ENCODE peak calls at places on chromosomes 12 and 14, in eight cellular contexts. W is ovary, X is GM10248, M is choroid plexus epithelial cell, P is astrocyte of the cerebellum, J is pancreas, T is prostate gland, E is fibroblast of the aortic adventitia. A is an unnamed sample.

GRCh38 chr14:31969841-31970240 is 107.3 kb upstream of the ARHGAP5 start:
- DNase-seq in W (no peak), P (no peak), X (no peak), T (no peak), E (no peak), M (no peak), J (no peak), A (no peak)

GRCh38 chr14:47674148-47674545 is 1.3 kb downstream of the MDGA2 start:
- DNase-seq in W (no peak), P (no peak), X (peak), T (no peak), J (no peak), M (peak), E (no peak), A (no peak)

GRCh38 chr12:49776413-49776812 is 35.1 kb downstream of the TMBIM6 start:
- DNase-seq in P (peak), T (peak), J (peak), W (peak), X (peak), E (peak), M (peak), A (peak)

GRCh38 chr12:10543499-10543898 is 37.8 kb downstream of the EIF2S3B start:
- DNase-seq in W (no peak), M (no peak), J (no peak), T (no peak), E (no peak), P (no peak), X (no peak), A (no peak)

GRCh38 chr14:106286697-106287290 is 760.4 kb downstream of the TMEM121 start:
- DNase-seq in M (no peak), X (peak), W (no peak), P (no peak), E (no peak), J (no peak), T (no peak), A (peak)

GRCh38 chr14:59275668-59276067 is 87.2 kb downstream of the DAAM1 start:
- DNase-seq in E (peak), M (peak), W (no peak), X (peak), T (no peak), J (no peak), P (peak), A (peak)

GRCh38 chr14:71341160-71341559 is 433.9 kb downstream of the PCNX1 start:
- DNase-seq in P (no peak), E (no peak), X (no peak), T (no peak), W (no peak), M (no peak), J (no peak), A (no peak)

GRCh38 chr12:102501773-102502172 is 21.4 kb upstream of the IGF1 start:
- DNase-seq in M (no peak), X (no peak), J (no peak), E (no peak), T (no peak), P (no peak), W (peak), A (no peak)

GRCh38 chr14:99524091-99524661 is 43.0 kb downstream of the CCNK start:
- DNase-seq in T (no peak), M (no peak), X (no peak), E (peak), J (no peak), W (peak), P (no peak), A (no peak)

GRCh38 chr12:120314220-120314619 is 12.1 kb downstream of the SIRT4 start:
- DNase-seq in J (no peak), W (no peak), E (no peak), X (no peak), M (peak), T (no peak), P (no peak), A (no peak)

GRCh38 chr12:101713059-101713682 is 15.7 kb downstream of the CHPT1 start:
- DNase-seq in M (peak), W (peak), T (no peak), P (no peak), X (no peak), E (peak), J (no peak), A (no peak)

GRCh38 chr12:13090054-13090453 is 13.4 kb downstream of the GSG1 start:
- DNase-seq in J (no peak), P (no peak), W (no peak), E (no peak), T (no peak), X (peak), M (no peak), A (no peak)

GRCh38 chr14:59679872-59680271 is 103.3 kb upstream of the CCDC175 start:
- DNase-seq in X (no peak), E (peak), W (no peak), T (no peak), M (peak), J (no peak), P (no peak), A (no peak)

GRCh38 chr12:65443038-65443437 is 164.6 kb downstream of the MSRB3 start:
- DNase-seq in M (no peak), P (no peak), T (no peak), E (peak), X (no peak), W (no peak), J (no peak), A (no peak)

GRCh38 chr14:29166507-29166906 is 399.9 kb downstream of the FOXG1 start:
- DNase-seq in W (no peak), J (no peak), E (no peak), T (no peak), X (no peak), M (peak), P (no peak), A (no peak)

GRCh38 chr14:56342419-56342901 is 224.2 kb downstream of the PELI2 start:
- DNase-seq in X (no peak), W (no peak), E (peak), T (no peak), M (peak), J (no peak), P (peak), A (no peak)

GRCh38 chr12:2893007-2893406 is 2.3 kb downstream of the TULP3 start:
- DNase-seq in T (no peak), P (no peak), M (peak), W (peak), E (peak), X (no peak), J (no peak), A (no peak)

GRCh38 chr14:92962831-92963095 is 39.8 kb downstream of the CHGA start:
- DNase-seq in X (no peak), W (no peak), M (no peak), P (no peak), J (no peak), E (no peak), T (no peak), A (no peak)

GRCh38 chr12:55681142-55682077 is 26.3 kb downstream of the ITGA7 start:
- DNase-seq in E (peak), P (no peak), J (peak), W (no peak), T (no peak), M (peak), X (no peak), A (no peak)

GRCh38 chr14:72715215-72715909 is 178.5 kb downstream of the DPF3 start:
- DNase-seq in T (no peak), W (no peak), E (no peak), P (no peak), X (no peak), J (no peak), M (no peak), A (peak)

GRCh38 chr14:105397350-105397931 is 897 bp upstream of the TEX22 start:
- DNase-seq in W (no peak), M (no peak), P (no peak), X (no peak), J (no peak), T (no peak), E (no peak), A (no peak)

GRCh38 chr14:61526405-61527312 is 168.7 kb upstream of the HIF1A start:
- DNase-seq in E (no peak), W (no peak), P (no peak), J (peak), X (no peak), T (peak), M (no peak), A (no peak)

GRCh38 chr14:63896278-63896720 is 43.5 kb downstream of the SYNE2 start:
- DNase-seq in T (peak), M (peak), E (peak), J (peak), X (no peak), W (peak), P (peak), A (no peak)

GRCh38 chr14:80850197-80850814 is 91.2 kb downstream of the CEP128 start:
- DNase-seq in X (peak), J (no peak), M (peak), W (no peak), P (peak), T (no peak), E (peak), A (peak)

GRCh38 chr12:111428081-111428727 is 22.5 kb downstream of the SH2B3 start:
- DNase-seq in M (no peak), W (no peak), E (no peak), P (no peak), T (no peak), X (no peak), J (no peak), A (no peak)

GRCh38 chr12:103737881-103738280 is 103.2 kb downstream of the NT5DC3 start:
- DNase-seq in X (no peak), T (no peak), M (no peak), J (no peak), E (no peak), P (no peak), W (no peak), A (no peak)

GRCh38 chr14:88212691-88213090 is 110.4 kb downstream of the KCNK10 start:
- DNase-seq in W (no peak), X (no peak), P (no peak), M (no peak), J (no peak), T (no peak), E (no peak), A (no peak)

GRCh38 chr12:49791700-49792099 is 36.5 kb downstream of the NCKAP5L start:
- DNase-seq in E (no peak), T (no peak), M (no peak), P (no peak), J (no peak), X (peak), W (no peak), A (no peak)

GRCh38 chr14:68843471-68844209 is 50.8 kb upstream of the ZFP36L1 start:
- DNase-seq in P (peak), T (peak), W (peak), M (peak), X (peak), J (peak), E (peak), A (peak)

GRCh38 chr14:68841030-68841809 is 48.4 kb upstream of the ZFP36L1 start:
- DNase-seq in E (peak), X (no peak), T (no peak), P (no peak), W (no peak), M (peak), J (no peak), A (no peak)

GRCh38 chr14:68846466-68846865 is 53.6 kb upstream of the ZFP36L1 start:
- DNase-seq in T (no peak), X (no peak), M (no peak), P (no peak), W (no peak), E (no peak), J (no peak), A (no peak)

GRCh38 chr14:68842298-68842697 is 49.4 kb upstream of the ZFP36L1 start:
- DNase-seq in P (no peak), J (no peak), E (no peak), T (no peak), X (no peak), W (no peak), M (no peak), A (no peak)

DNA sequence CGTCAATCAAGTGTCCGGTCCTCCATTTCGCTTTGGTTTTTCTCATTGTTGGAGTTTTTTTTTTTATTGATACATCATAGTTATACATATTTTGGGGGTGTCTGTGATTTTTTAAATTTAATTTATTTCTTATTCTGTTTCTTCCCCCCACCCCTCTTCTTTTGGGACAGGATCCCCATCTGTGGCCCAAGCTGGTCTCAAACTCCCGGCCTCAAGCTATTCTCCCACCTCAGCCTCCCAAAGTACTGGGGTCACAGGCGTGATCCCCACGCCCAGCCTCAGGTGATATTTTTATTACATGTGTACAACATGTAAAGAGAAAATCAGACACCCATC is 51.3 kb upstream of the ZFP36L1 start:
- DNase-seq in W (no peak), P (no peak), X (no peak), E (no peak), J (no peak), M (no peak), T (no peak), A (no peak)
- TF ChIP-seq CTCF in W (no peak), P (no peak), X (no peak), E (no peak), J (no peak), M (no peak), T (no peak), A (no peak)

GRCh38 chr12:27085654-27086053 is 3.3 kb upstream of the C12orf71 start:
- DNase-seq in X (no peak), J (no peak), E (no peak), W (no peak), T (no peak), P (no peak), M (no peak), A (no peak)

GRCh38 chr12:27077586-27077985 is 4.8 kb downstream of the C12orf71 start:
- DNase-seq in W (no peak), T (no peak), M (no peak), E (no peak), J (no peak), X (no peak), P (no peak), A (no peak)

GRCh38 chr12:27083861-27084271 is 1.5 kb upstream of the C12orf71 start:
- DNase-seq in P (peak), E (peak), W (peak), T (no peak), J (no peak), X (no peak), M (peak), A (no peak)

GRCh38 chr12:27076930-27077329 is 5.4 kb downstream of the C12orf71 start:
- DNase-seq in X (no peak), M (no peak), T (no peak), W (no peak), J (no peak), E (no peak), P (no peak), A (no peak)

DNA sequence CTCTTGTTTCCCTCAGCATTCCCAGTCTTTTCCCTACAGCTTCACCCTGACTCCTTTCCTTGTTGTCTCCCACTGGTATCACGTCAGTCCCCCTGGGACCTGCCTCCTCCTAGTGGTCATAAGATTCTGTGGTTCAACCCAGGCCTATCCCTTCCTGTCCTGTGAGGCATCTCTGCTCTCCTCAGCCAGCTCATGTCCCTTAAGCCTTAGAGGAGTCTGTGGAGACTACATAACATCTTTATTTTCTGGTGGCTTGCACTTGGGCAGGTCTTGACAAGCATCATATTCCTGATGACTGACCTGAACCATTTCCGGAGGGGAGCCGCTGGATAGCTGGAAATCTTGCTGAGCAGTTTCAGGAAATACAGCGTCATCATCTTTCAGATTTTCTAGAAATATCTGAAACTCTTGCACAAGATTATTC is 698 bp downstream of the C12orf71 start:
- DNase-seq in E (peak), P (no peak), M (peak), T (no peak), W (no peak), X (no peak), J (no peak), A (no peak)
- TF ChIP-seq CTCF in E (no peak), P (no peak), M (peak), T (no peak), W (no peak), X (no peak), J (no peak), A (no peak)

GRCh38 chr12:19654630-19655384 is 215.5 kb downstream of the AEBP2 start:
- DNase-seq in E (peak), W (no peak), P (no peak), T (no peak), M (peak), X (no peak), J (no peak), A (no peak)
- TF ChIP-seq CTCF in E (no peak), W (no peak), P (no peak), T (no peak), M (no peak), X (no peak), J (no peak), A (no peak)

GRCh38 chr12:1281683-1282366 is 290.8 kb downstream of the ERC1 start:
- DNase-seq in M (peak), E (peak), J (no peak), W (peak), X (no peak), P (peak), T (no peak), A (no peak)

GRCh38 chr12:1284611-1285010 is 293.6 kb downstream of the ERC1 start:
- DNase-seq in E (no peak), P (no peak), T (no peak), W (no peak), M (no peak), X (no peak), J (no peak), A (no peak)

GRCh38 chr12:1282670-1283361 is 291.8 kb downstream of the ERC1 start:
- DNase-seq in X (no peak), W (peak), T (peak), J (no peak), E (peak), M (peak), P (peak), A (no peak)

GRCh38 chr12:1277905-1278304 is 286.9 kb downstream of the ERC1 start:
- DNase-seq in M (no peak), E (no peak), W (no peak), X (peak), T (no peak), J (no peak), P (no peak), A (peak)

DNA sequence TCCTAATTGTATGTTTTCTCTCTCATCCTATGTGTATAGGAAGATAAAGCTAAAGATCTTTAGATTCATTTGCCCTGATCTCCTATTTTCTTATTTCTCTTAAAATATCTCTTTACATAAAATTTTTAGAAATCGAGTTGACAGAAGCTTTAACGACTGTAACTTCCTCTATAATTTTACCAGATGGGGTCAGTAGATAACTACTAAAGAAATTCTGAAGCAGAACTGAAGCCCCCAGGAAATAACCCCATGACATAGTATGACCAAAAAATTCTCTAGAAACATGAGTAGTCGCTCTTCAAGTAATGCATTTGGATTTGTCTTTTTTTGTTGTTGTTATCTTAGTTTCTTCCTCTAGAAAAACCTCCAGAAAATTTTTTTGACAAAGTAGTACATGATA is 288.0 kb downstream of the ERC1 start:
- DNase-seq in X (no peak), E (peak), J (no peak), T (no peak), P (no peak), M (peak), W (no peak), A (no peak)
- TF ChIP-seq CTCF in X (no peak), E (peak), J (no peak), T (no peak), P (peak), M (peak), W (no peak), A (peak)

GRCh38 chr14:64956697-64957412 is 14.3 kb upstream of the GPX2 start:
- DNase-seq in T (peak), P (no peak), W (no peak), E (peak), M (no peak), X (no peak), J (no peak), A (no peak)

GRCh38 chr14:64958201-64958600 is 13.9 kb downstream of the RAB15 start:
- DNase-seq in J (no peak), X (no peak), T (no peak), M (no peak), W (no peak), E (no peak), P (no peak), A (no peak)

GRCh38 chr14:64963611-64964010 is 8.5 kb downstream of the RAB15 start:
- DNase-seq in E (no peak), T (no peak), M (no peak), P (no peak), J (no peak), W (no peak), X (no peak), A (no peak)

GRCh38 chr14:64958743-64959142 is 13.4 kb downstream of the RAB15 start:
- DNase-seq in J (no peak), T (no peak), X (no peak), M (no peak), E (no peak), W (no peak), P (no peak), A (no peak)

GRCh38 chr14:64960762-64961276 is 11.3 kb downstream of the RAB15 start:
- DNase-seq in E (no peak), M (no peak), P (no peak), X (no peak), J (peak), T (peak), W (no peak), A (no peak)
- TF ChIP-seq CTCF in E (no peak), M (peak), P (no peak), X (no peak), J (no peak), T (peak), W (no peak), A (no peak)

GRCh38 chr12:67431436-67432049 is 162.4 kb downstream of the CAND1 start:
- DNase-seq in P (no peak), M (no peak), T (no peak), X (no peak), W (no peak), J (no peak), E (peak), A (no peak)

GRCh38 chr12:67428431-67428830 is 159.3 kb downstream of the CAND1 start:
- DNase-seq in E (no peak), P (no peak), M (no peak), J (no peak), W (no peak), T (no peak), X (no peak), A (no peak)

GRCh38 chr12:67433393-67434175 is 164.4 kb downstream of the CAND1 start:
- DNase-seq in T (no peak), J (no peak), P (no peak), E (peak), M (peak), W (no peak), X (no peak), A (no peak)

GRCh38 chr12:67427336-67427735 is 158.2 kb downstream of the CAND1 start:
- DNase-seq in J (no peak), E (no peak), W (no peak), M (no peak), P (no peak), X (no peak), T (no peak), A (no peak)

GRCh38 chr12:67430708-67431335 is 161.7 kb downstream of the CAND1 start:
- DNase-seq in W (peak), E (peak), J (peak), T (no peak), P (no peak), X (no peak), M (peak), A (no peak)
- TF ChIP-seq CTCF in W (no peak), E (peak), J (no peak), T (no peak), P (peak), X (no peak), M (peak), A (no peak)

GRCh38 chr14:35821546-35822411 is 4.4 kb upstream of the BRMS1L start:
- DNase-seq in X (peak), P (no peak), W (no peak), E (peak), M (peak), J (no peak), T (no peak), A (no peak)
- TF ChIP-seq CTCF in X (peak), P (peak), W (peak), E (peak), M (peak), J (peak), T (peak), A (peak)

A was measured in GM13977.